ENCODE peak calls at places on chromosomes 4 and X, in eight cellular contexts. T is psoas muscle; A is endothelial cell of umbilical vein; E is CD4-positive, CD25-positive, alpha-beta regulatory T cell; J is GM23338; R is neuronal stem cell; M is osteoblast; P is tibial nerve. N is an unnamed sample. For H3K4me1, the result is how much of the 10 kb centered on the place peaks cover.

GRCh38 chr4:19324175-19324574 is 927.5 kb upstream of the SLIT2 start:
- DNase-seq in E (no peak), P (no peak), T (no peak), A (peak), R (no peak), J (no peak), M (no peak), N (no peak)

GRCh38 chr4:151248519-151248918 is 28.4 kb upstream of the PRSS48 start:
- DNase-seq in T (no peak), E (no peak), R (no peak), J (no peak), M (no peak), P (no peak), A (no peak), N (no peak)

GRCh38 chr4:75513529-75514130 is 573 bp downstream of the RCHY1 start:
- DNase-seq in T (no peak), E (no peak), R (no peak), M (no peak), P (no peak), A (peak), J (no peak), N (no peak)

GRCh38 chrX:19592952-19593351 is 77.6 kb upstream of the MAP3K15 start:
- DNase-seq in T (no peak), A (no peak), R (no peak), J (no peak), M (no peak), E (no peak), P (no peak), N (no peak)

GRCh38 chrX:56564921-56565861 is 1.8 kb downstream of the UBQLN2 start:
- DNase-seq in E (peak), R (peak), A (no peak), P (no peak), M (peak), T (no peak), J (peak), N (no peak)

GRCh38 chrX:11908371-11908770 is 150.3 kb downstream of the MSL3 start:
- DNase-seq in A (peak), M (no peak), E (peak), P (no peak), R (no peak), T (no peak), J (peak), N (no peak)

GRCh38 chrX:142688256-142688655 is 337.5 kb upstream of the SPANXN4 start:
- DNase-seq in R (no peak), E (no peak), J (no peak), T (no peak), P (no peak), M (no peak), A (no peak), N (no peak)

GRCh38 chrX:101462892-101463291 is 22.4 kb upstream of the ARMCX4 start:
- DNase-seq in E (peak), R (no peak), T (no peak), J (peak), P (no peak), A (peak), M (peak), N (no peak)

GRCh38 chrX:113274345-113274744 is 433.7 kb upstream of the AMOT start:
- DNase-seq in P (no peak), E (no peak), J (no peak), R (no peak), T (no peak), M (peak), A (no peak), N (no peak)

GRCh38 chrX:133897593-133898163 is 87.7 kb downstream of the GPC3 start:
- DNase-seq in M (no peak), T (no peak), R (no peak), A (no peak), J (no peak), P (no peak), E (no peak), N (no peak)

GRCh38 chr4:3009422-3009821 is 46.1 kb downstream of the GRK4 start:
- DNase-seq in E (peak), R (peak), M (no peak), T (no peak), J (peak), A (no peak), P (no peak), N (peak)

GRCh38 chr4:158169931-158170690 is 2.7 kb downstream of the GASK1B start:
- DNase-seq in A (peak), T (no peak), R (no peak), E (no peak), J (no peak), P (no peak), M (no peak), N (no peak)

GRCh38 chrX:1593286-1594271 is 2.2 kb downstream of the AKAP17A start:
- DNase-seq in E (no peak), A (no peak), J (no peak), T (no peak), M (peak), R (no peak), P (no peak), N (no peak)

GRCh38 chr4:20612313-20612712 is 87.9 kb upstream of the PACRGL start:
- DNase-seq in M (no peak), R (no peak), P (no peak), E (no peak), A (no peak), T (no peak), J (no peak), N (no peak)

GRCh38 chr4:168667936-168668335 is 171.1 kb downstream of the PALLD start:
- DNase-seq in T (no peak), M (no peak), R (no peak), A (peak), E (no peak), J (no peak), P (no peak), N (no peak)

GRCh38 chr4:85823295-85823694 is 348.3 kb downstream of the ARHGAP24 start:
- DNase-seq in R (no peak), E (no peak), T (no peak), M (no peak), A (peak), P (no peak), J (peak), N (no peak)

GRCh38 chr4:98838977-98839618 is 89.8 kb downstream of the EIF4E start:
- DNase-seq in M (no peak), R (no peak), P (no peak), J (no peak), T (no peak), E (no peak), A (peak), N (peak)

GRCh38 chrX:134865730-134866129 is 125.1 kb upstream of the SMIM10 start:
- DNase-seq in J (no peak), E (no peak), M (no peak), A (no peak), T (no peak), P (no peak), R (no peak), N (no peak)

GRCh38 chr4:102819588-102820365 is 7.6 kb downstream of the UBE2D3 start:
- DNase-seq in R (no peak), J (no peak), P (no peak), E (peak), T (no peak), M (peak), A (peak), N (no peak)
- H3K27ac ChIP-seq in R (no peak), J (no peak), P (no peak), E (peak), T (peak), M (peak), A (peak), N (no peak)

DNA sequence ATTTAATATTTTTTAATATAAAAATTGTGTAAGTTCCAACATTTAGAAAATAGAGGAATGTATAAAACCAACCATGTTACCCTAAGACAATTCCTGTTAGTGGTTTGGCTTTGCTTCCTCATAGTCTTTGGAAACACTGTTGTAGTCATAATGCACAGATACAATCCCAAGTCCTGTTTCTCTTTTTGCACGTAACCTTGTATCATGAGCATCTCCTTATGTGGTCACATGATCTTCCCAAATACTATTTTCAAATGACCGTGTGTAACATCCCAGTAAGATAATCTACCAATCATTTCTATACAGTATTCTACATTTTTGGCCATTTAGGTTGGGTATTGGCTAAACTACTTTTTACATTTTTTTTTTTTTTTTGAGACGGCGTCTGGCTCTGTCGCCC is 13.9 kb upstream of the RHOH start:
- DNase-seq in R (no peak), P (no peak), E (no peak), J (no peak), T (no peak), M (no peak), A (no peak), N (no peak)
- H3K4me1 ChIP-seq in R (under half), P (under half), E (under half), J (under half), T (under half), M (under half), A (under half), N (under half)

DNA sequence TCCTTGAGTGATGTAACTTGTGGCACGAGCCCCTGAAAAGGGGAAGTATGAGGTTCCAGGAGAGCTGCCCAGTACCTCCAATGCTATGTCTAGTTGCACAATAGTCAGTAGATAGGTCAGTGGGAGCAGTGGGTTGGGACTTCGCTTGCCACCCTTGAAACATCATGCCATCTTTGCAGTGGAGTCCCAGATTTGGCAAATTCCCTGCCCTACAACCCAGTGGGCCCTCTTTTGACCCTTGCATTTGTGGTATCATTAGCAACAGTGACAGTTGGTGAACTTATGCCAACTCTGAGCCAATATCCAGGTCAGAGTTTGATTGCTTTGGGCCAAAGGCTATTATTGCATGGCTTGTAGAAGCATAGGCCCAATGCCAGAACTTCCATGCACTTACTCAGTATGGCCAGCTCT is 12.3 kb downstream of the FHL1 start:
- DNase-seq in R (no peak), A (no peak), J (no peak), E (no peak), T (no peak), M (no peak), P (no peak), N (no peak)
- H3K27ac ChIP-seq in R (no peak), A (no peak), J (no peak), E (no peak), T (no peak), M (no peak), P (no peak), N (no peak)

GRCh38 chr4:87865960-87866598 is 33.3 kb downstream of the MEPE start:
- DNase-seq in P (no peak), M (no peak), T (no peak), J (peak), E (no peak), A (no peak), R (no peak), N (no peak)

GRCh38 chr4:87864321-87864720 is 31.6 kb downstream of the MEPE start:
- DNase-seq in R (no peak), P (no peak), M (no peak), T (no peak), E (no peak), J (no peak), A (no peak), N (no peak)

GRCh38 chr4:87865288-87865687 is 32.5 kb downstream of the MEPE start:
- DNase-seq in M (no peak), T (no peak), R (no peak), P (no peak), J (peak), E (no peak), A (peak), N (no peak)

GRCh38 chr4:87862236-87862635 is 29.5 kb downstream of the MEPE start:
- DNase-seq in R (no peak), E (no peak), P (no peak), T (no peak), M (no peak), J (no peak), A (no peak), N (no peak)

GRCh38 chr4:87863486-87863885 is 30.7 kb downstream of the MEPE start:
- DNase-seq in M (no peak), T (no peak), A (no peak), E (no peak), R (no peak), J (peak), P (no peak), N (no peak)
- H3K4me1 ChIP-seq in M (under half), T (under half), A (under half), E (under half), R (under half), J (under half), P (under half), N (under half)

GRCh38 chr4:83852085-83852451 is 316.2 kb downstream of the GPAT3 start:
- DNase-seq in M (no peak), E (no peak), R (no peak), J (peak), A (no peak), T (no peak), P (no peak), N (no peak)
- H3K27ac ChIP-seq in M (peak), E (no peak), R (no peak), J (peak), A (no peak), T (no peak), P (no peak), N (no peak)

DNA sequence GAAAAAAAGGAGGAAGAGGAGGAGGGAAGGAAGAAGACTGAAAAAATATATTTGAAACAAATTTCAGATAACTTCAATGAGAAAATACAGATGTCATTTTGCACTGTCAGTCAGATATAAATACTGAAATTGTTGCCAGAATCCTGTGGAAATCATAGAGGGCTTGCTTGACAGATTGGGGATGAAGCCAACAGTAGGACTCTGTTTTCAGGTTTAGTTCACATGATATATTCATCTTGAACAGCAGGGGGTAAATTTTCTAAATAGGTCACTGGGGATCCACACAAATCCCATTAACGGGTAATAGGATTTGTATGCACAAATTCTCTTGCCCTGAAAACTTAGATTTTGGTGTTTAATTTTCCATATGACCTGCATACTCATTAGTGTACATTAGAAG is 103.3 kb upstream of the PCDH18 start:
- DNase-seq in R (no peak), P (no peak), A (no peak), E (no peak), M (no peak), T (no peak), J (peak), N (no peak)
- H3K4me1 ChIP-seq in R (under half), P (under half), A (under half), E (under half), M (under half), T (under half), J (under half), N (under half)

GRCh38 chr4:17866790-17867189 is 56.0 kb downstream of the NCAPG start:
- DNase-seq in R (no peak), M (no peak), P (no peak), T (no peak), E (no peak), J (peak), A (no peak), N (no peak)
- H3K27ac ChIP-seq in R (no peak), M (no peak), P (no peak), T (no peak), E (no peak), J (no peak), A (no peak), N (no peak)

DNA sequence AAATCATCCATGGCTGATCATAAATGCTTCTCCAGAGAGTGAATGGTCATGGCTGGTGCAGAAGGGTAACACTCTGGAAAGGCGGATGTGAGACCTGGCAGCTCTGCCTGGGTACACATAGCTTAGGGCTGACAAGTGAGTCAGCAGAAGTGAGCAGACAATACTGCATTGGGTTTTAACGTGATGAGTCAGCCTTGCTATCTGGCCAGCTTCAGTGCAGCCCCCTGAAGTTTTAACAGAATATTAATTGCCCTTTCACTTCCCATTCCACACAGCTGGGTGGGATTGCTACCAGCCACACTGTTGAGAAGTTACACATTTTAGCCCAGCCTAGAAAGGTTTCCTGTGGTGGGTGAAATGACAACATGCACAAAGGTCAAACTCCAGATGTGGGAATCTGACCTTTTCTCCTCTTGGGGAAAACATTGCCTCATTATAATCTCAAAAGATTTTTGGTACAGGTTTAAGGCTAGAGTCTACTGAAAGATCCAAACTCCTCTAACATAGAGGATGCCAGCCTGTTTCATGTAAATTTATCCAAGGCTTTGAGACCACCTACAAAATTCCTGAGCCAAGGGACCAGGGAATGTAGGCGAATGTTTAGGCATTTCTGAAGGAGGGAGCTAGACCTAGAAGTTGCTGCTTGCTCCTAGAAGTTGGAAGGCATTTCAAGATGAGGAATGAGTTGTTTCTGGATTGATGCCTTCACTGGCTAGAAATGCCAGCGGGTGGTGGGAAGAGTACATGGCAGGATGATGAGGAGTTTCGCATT is 230.3 kb upstream of the PGRMC2 start:
- DNase-seq in M (peak), A (peak), P (peak), T (peak), E (peak), J (peak), R (peak), N (peak)
- H3K4me1 ChIP-seq in M (half or more), A (half or more), P (under half), T (under half), E (under half), J (under half), R (under half), N (under half)

GRCh38 chr4:74158561-74159396 is 861 bp downstream of the MTHFD2L start:
- DNase-seq in R (no peak), E (no peak), P (no peak), T (no peak), M (peak), A (peak), J (no peak), N (no peak)
- H3K27ac ChIP-seq in R (no peak), E (peak), P (peak), T (peak), M (peak), A (peak), J (no peak), N (peak)

GRCh38 chr4:137650051-137650450 is 117.8 kb upstream of the PCDH18 start:
- DNase-seq in E (no peak), R (no peak), P (no peak), A (no peak), T (no peak), J (no peak), M (no peak), N (no peak)

GRCh38 chr4:137648531-137648930 is 116.2 kb upstream of the PCDH18 start:
- DNase-seq in E (no peak), M (no peak), T (no peak), A (no peak), R (no peak), J (no peak), P (no peak), N (no peak)

GRCh38 chr4:137644201-137644600 is 111.9 kb upstream of the PCDH18 start:
- DNase-seq in J (no peak), A (peak), M (peak), E (no peak), P (no peak), T (no peak), R (no peak), N (no peak)

GRCh38 chr4:137651128-137651527 is 118.8 kb upstream of the PCDH18 start:
- DNase-seq in A (no peak), R (no peak), J (no peak), E (no peak), T (no peak), P (no peak), M (no peak), N (no peak)

DNA sequence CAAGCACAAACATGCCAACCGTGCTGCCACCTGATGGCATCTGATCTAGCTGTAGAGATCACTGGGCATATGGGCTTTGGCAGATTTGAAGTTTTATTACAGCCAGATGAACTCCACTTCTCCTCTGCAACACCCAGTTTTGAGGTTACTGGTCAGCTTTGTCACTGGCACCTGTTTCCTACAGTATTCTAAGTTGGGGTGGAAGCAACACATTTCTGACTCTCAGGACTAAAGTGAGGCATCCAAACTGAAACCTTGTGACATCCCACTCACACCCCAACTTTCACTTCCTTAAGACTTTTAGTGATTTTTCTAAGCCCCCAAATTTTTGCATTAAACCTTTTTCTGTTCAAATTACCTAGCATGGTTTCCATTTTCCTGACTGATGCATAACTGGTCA is 115.1 kb upstream of the PCDH18 start:
- DNase-seq in P (no peak), J (no peak), E (no peak), M (no peak), R (no peak), T (no peak), A (no peak), N (no peak)
- H3K4me1 ChIP-seq in P (under half), J (under half), E (under half), M (under half), R (under half), T (under half), A (under half), N (under half)